ENCODE peak calls at places on chromosomes 12 and 14, in ten cellular contexts. One of them, this sample, is unnamed. For H3K27me3, the result is how much of the 10 kb centered on the place peaks cover.

GRCh38 chr12:126389961-126390360 is 1324.7 kb downstream of the AACS start:
- DNase-seq in sigmoid colon: no peak
- DNase-seq in adrenal gland: no peak
- DNase-seq in lower lobe of right lung: no peak
- DNase-seq in body of pancreas: no peak
- DNase-seq in dorsolateral prefrontal cortex: no peak
- DNase-seq in heart left ventricle: no peak
- DNase-seq in IMR-90: no peak
- DNase-seq in tibial artery: no peak
- DNase-seq in astrocyte: peak
- DNase-seq in this sample: no peak

GRCh38 chr12:41188841-41189394 is 798 bp downstream of the PDZRN4 start:
- DNase-seq in IMR-90: no peak
- DNase-seq in astrocyte: no peak
- DNase-seq in sigmoid colon: no peak
- DNase-seq in body of pancreas: no peak
- DNase-seq in adrenal gland: no peak
- DNase-seq in heart left ventricle: no peak
- DNase-seq in lower lobe of right lung: no peak
- DNase-seq in dorsolateral prefrontal cortex: no peak
- DNase-seq in tibial artery: no peak
- DNase-seq in this sample: no peak

GRCh38 chr14:101585211-101585610 is 23.9 kb downstream of the DIO3 start:
- DNase-seq in IMR-90: no peak
- DNase-seq in heart left ventricle: no peak
- DNase-seq in body of pancreas: no peak
- DNase-seq in tibial artery: no peak
- DNase-seq in dorsolateral prefrontal cortex: no peak
- DNase-seq in lower lobe of right lung: no peak
- DNase-seq in adrenal gland: no peak
- DNase-seq in sigmoid colon: no peak
- DNase-seq in astrocyte: no peak
- DNase-seq in this sample: no peak

GRCh38 chr12:109762071-109762672 is 48.5 kb downstream of the FAM222A start:
- DNase-seq in IMR-90: no peak
- DNase-seq in body of pancreas: peak
- DNase-seq in adrenal gland: peak
- DNase-seq in sigmoid colon: peak
- DNase-seq in lower lobe of right lung: peak
- DNase-seq in astrocyte: no peak
- DNase-seq in dorsolateral prefrontal cortex: no peak
- DNase-seq in heart left ventricle: no peak
- DNase-seq in tibial artery: peak
- DNase-seq in this sample: no peak

GRCh38 chr12:33439587-33440011 is at the start of gene SYT10:
- DNase-seq in tibial artery: no peak
- DNase-seq in adrenal gland: no peak
- DNase-seq in sigmoid colon: no peak
- DNase-seq in dorsolateral prefrontal cortex: no peak
- DNase-seq in IMR-90: no peak
- DNase-seq in astrocyte: peak
- DNase-seq in lower lobe of right lung: no peak
- DNase-seq in body of pancreas: no peak
- DNase-seq in heart left ventricle: no peak
- DNase-seq in this sample: no peak

GRCh38 chr14:44982594-44982993 is 20.6 kb downstream of the TOGARAM1 start:
- DNase-seq in lower lobe of right lung: no peak
- DNase-seq in body of pancreas: no peak
- DNase-seq in dorsolateral prefrontal cortex: no peak
- DNase-seq in adrenal gland: no peak
- DNase-seq in sigmoid colon: no peak
- DNase-seq in heart left ventricle: no peak
- DNase-seq in tibial artery: no peak
- DNase-seq in IMR-90: no peak
- DNase-seq in astrocyte: no peak
- DNase-seq in this sample: no peak

GRCh38 chr12:79266511-79267129 is 402.0 kb downstream of the SYT1 start:
- DNase-seq in adrenal gland: no peak
- DNase-seq in heart left ventricle: no peak
- DNase-seq in lower lobe of right lung: no peak
- DNase-seq in body of pancreas: no peak
- DNase-seq in IMR-90: no peak
- DNase-seq in sigmoid colon: no peak
- DNase-seq in tibial artery: no peak
- DNase-seq in astrocyte: no peak
- DNase-seq in dorsolateral prefrontal cortex: no peak
- DNase-seq in this sample: no peak

GRCh38 chr12:122946690-122947271 is 19.5 kb downstream of the ABCB9 start:
- DNase-seq in IMR-90: peak
- DNase-seq in lower lobe of right lung: peak
- DNase-seq in heart left ventricle: peak
- DNase-seq in astrocyte: peak
- DNase-seq in body of pancreas: peak
- DNase-seq in adrenal gland: peak
- DNase-seq in dorsolateral prefrontal cortex: peak
- DNase-seq in tibial artery: peak
- DNase-seq in sigmoid colon: peak
- DNase-seq in this sample: peak

GRCh38 chr14:73713206-73713803 is 879 bp downstream of the PNMA1 start:
- DNase-seq in tibial artery: no peak
- DNase-seq in adrenal gland: no peak
- DNase-seq in body of pancreas: no peak
- DNase-seq in lower lobe of right lung: no peak
- DNase-seq in sigmoid colon: no peak
- DNase-seq in heart left ventricle: no peak
- DNase-seq in astrocyte: no peak
- DNase-seq in dorsolateral prefrontal cortex: no peak
- DNase-seq in IMR-90: no peak
- DNase-seq in this sample: no peak

GRCh38 chr14:73715707-73716106 is 1.5 kb upstream of the PNMA1 start:
- DNase-seq in astrocyte: no peak
- DNase-seq in heart left ventricle: no peak
- DNase-seq in body of pancreas: no peak
- DNase-seq in tibial artery: no peak
- DNase-seq in dorsolateral prefrontal cortex: no peak
- DNase-seq in adrenal gland: no peak
- DNase-seq in IMR-90: no peak
- DNase-seq in sigmoid colon: no peak
- DNase-seq in lower lobe of right lung: no peak
- DNase-seq in this sample: no peak

GRCh38 chr14:73713804-73714655 is at the start of gene PNMA1:
- DNase-seq in astrocyte: peak
- DNase-seq in tibial artery: peak
- DNase-seq in lower lobe of right lung: peak
- DNase-seq in adrenal gland: peak
- DNase-seq in heart left ventricle: peak
- DNase-seq in dorsolateral prefrontal cortex: peak
- DNase-seq in IMR-90: peak
- DNase-seq in body of pancreas: peak
- DNase-seq in sigmoid colon: peak
- DNase-seq in this sample: peak

GRCh38 chr14:73712540-73713141 is 1.5 kb downstream of the PNMA1 start:
- DNase-seq in lower lobe of right lung: no peak
- DNase-seq in sigmoid colon: no peak
- DNase-seq in astrocyte: no peak
- DNase-seq in dorsolateral prefrontal cortex: no peak
- DNase-seq in IMR-90: peak
- DNase-seq in body of pancreas: no peak
- DNase-seq in heart left ventricle: no peak
- DNase-seq in tibial artery: no peak
- DNase-seq in adrenal gland: no peak
- DNase-seq in this sample: peak

GRCh38 chr14:73714656-73715081 is 485 bp upstream of the PNMA1 start:
- DNase-seq in astrocyte: no peak
- DNase-seq in adrenal gland: no peak
- DNase-seq in sigmoid colon: no peak
- DNase-seq in body of pancreas: no peak
- DNase-seq in dorsolateral prefrontal cortex: no peak
- DNase-seq in lower lobe of right lung: no peak
- DNase-seq in IMR-90: peak
- DNase-seq in heart left ventricle: no peak
- DNase-seq in tibial artery: no peak
- DNase-seq in this sample: no peak
- H3K4me3 ChIP-seq in astrocyte: peak
- H3K4me3 ChIP-seq in adrenal gland: no peak
- H3K4me3 ChIP-seq in sigmoid colon: peak
- H3K4me3 ChIP-seq in body of pancreas: no peak
- H3K4me3 ChIP-seq in dorsolateral prefrontal cortex: peak
- H3K4me3 ChIP-seq in lower lobe of right lung: peak
- H3K4me3 ChIP-seq in IMR-90: peak
- H3K4me3 ChIP-seq in heart left ventricle: peak
- H3K4me3 ChIP-seq in tibial artery: peak
- H3K4me3 ChIP-seq in this sample: peak

GRCh38 chr14:61582815-61583214 is 112.5 kb upstream of the HIF1A start:
- DNase-seq in heart left ventricle: peak
- DNase-seq in astrocyte: no peak
- DNase-seq in lower lobe of right lung: no peak
- DNase-seq in body of pancreas: no peak
- DNase-seq in tibial artery: no peak
- DNase-seq in sigmoid colon: no peak
- DNase-seq in adrenal gland: no peak
- DNase-seq in IMR-90: no peak
- DNase-seq in dorsolateral prefrontal cortex: no peak
- DNase-seq in this sample: no peak

GRCh38 chr14:61578745-61579144 is 116.6 kb upstream of the HIF1A start:
- DNase-seq in sigmoid colon: no peak
- DNase-seq in IMR-90: no peak
- DNase-seq in heart left ventricle: no peak
- DNase-seq in tibial artery: no peak
- DNase-seq in astrocyte: peak
- DNase-seq in dorsolateral prefrontal cortex: no peak
- DNase-seq in adrenal gland: no peak
- DNase-seq in lower lobe of right lung: no peak
- DNase-seq in body of pancreas: no peak
- DNase-seq in this sample: no peak

GRCh38 chr14:61581955-61582615 is 113.2 kb upstream of the HIF1A start:
- DNase-seq in tibial artery: no peak
- DNase-seq in heart left ventricle: peak
- DNase-seq in dorsolateral prefrontal cortex: no peak
- DNase-seq in sigmoid colon: no peak
- DNase-seq in body of pancreas: no peak
- DNase-seq in IMR-90: no peak
- DNase-seq in astrocyte: peak
- DNase-seq in lower lobe of right lung: no peak
- DNase-seq in adrenal gland: no peak
- DNase-seq in this sample: no peak

GRCh38 chr14:61584258-61584657 is 111.1 kb upstream of the HIF1A start:
- DNase-seq in tibial artery: no peak
- DNase-seq in astrocyte: peak
- DNase-seq in body of pancreas: no peak
- DNase-seq in sigmoid colon: no peak
- DNase-seq in lower lobe of right lung: no peak
- DNase-seq in dorsolateral prefrontal cortex: no peak
- DNase-seq in heart left ventricle: no peak
- DNase-seq in IMR-90: peak
- DNase-seq in adrenal gland: no peak
- DNase-seq in this sample: no peak

DNA sequence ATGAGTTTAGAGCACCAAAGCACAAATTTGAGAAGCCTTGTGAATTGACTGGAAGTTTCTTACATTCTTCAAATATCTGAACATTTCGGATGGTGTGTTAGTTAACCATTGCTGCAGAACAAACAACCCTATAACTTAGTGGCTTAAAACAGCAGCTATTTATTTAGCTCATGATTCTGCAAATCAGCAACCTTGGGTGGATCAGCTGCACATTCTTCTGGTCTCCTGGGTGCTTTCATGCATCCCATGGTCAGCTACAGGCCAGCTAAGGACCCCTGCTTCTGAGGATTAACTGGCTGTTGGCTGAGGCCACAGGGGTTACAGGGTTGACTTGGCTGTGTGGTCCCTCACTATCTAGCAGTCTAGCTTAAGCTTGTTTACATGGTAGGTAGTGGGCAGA is 114.0 kb upstream of the HIF1A start:
- DNase-seq in tibial artery: no peak
- DNase-seq in astrocyte: no peak
- DNase-seq in dorsolateral prefrontal cortex: no peak
- DNase-seq in sigmoid colon: no peak
- DNase-seq in IMR-90: no peak
- DNase-seq in heart left ventricle: no peak
- DNase-seq in lower lobe of right lung: no peak
- DNase-seq in adrenal gland: no peak
- DNase-seq in body of pancreas: no peak
- DNase-seq in this sample: no peak
- H3K27ac ChIP-seq in tibial artery: no peak
- H3K27ac ChIP-seq in astrocyte: no peak
- H3K27ac ChIP-seq in dorsolateral prefrontal cortex: no peak
- H3K27ac ChIP-seq in sigmoid colon: no peak
- H3K27ac ChIP-seq in IMR-90: no peak
- H3K27ac ChIP-seq in heart left ventricle: no peak
- H3K27ac ChIP-seq in lower lobe of right lung: no peak
- H3K27ac ChIP-seq in adrenal gland: no peak
- H3K27ac ChIP-seq in body of pancreas: peak
- H3K27ac ChIP-seq in this sample: no peak

DNA sequence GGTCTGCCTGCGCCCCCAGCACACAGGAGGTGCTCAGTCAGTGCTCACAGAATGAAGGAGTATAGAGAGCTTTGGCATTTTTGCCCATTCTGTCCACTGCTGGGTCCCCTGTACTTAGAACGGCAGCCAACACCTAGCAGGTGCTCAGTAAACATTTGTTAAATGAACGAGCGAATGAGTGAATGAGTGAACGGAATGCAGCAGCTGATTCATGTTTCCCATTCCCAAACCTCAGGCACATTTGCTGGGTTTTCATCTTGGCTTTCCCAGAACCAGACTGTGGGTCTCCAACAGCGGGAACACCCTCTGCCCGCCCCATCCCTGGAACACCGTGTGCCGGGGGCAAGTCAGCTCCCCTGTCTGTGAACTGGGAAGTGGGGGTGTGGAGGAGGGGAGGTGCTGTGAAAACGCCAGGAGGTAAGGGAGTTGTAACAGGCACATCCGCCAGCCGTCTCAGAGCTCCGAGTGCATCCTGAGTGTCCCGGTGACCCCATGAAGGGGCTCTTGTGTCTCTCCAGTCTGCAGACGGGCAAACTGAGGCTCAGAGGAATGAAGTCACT is 47.3 kb downstream of the SCARB1 start:
- DNase-seq in tibial artery: no peak
- DNase-seq in astrocyte: no peak
- DNase-seq in IMR-90: no peak
- DNase-seq in body of pancreas: no peak
- DNase-seq in sigmoid colon: no peak
- DNase-seq in adrenal gland: no peak
- DNase-seq in dorsolateral prefrontal cortex: no peak
- DNase-seq in heart left ventricle: no peak
- DNase-seq in lower lobe of right lung: no peak
- DNase-seq in this sample: no peak
- H3K27me3 ChIP-seq in tibial artery: under half
- H3K27me3 ChIP-seq in astrocyte: under half
- H3K27me3 ChIP-seq in IMR-90: under half
- H3K27me3 ChIP-seq in body of pancreas: under half
- H3K27me3 ChIP-seq in sigmoid colon: under half
- H3K27me3 ChIP-seq in adrenal gland: under half
- H3K27me3 ChIP-seq in dorsolateral prefrontal cortex: under half
- H3K27me3 ChIP-seq in heart left ventricle: under half
- H3K27me3 ChIP-seq in lower lobe of right lung: under half
- H3K27me3 ChIP-seq in this sample: under half

GRCh38 chr14:57031474-57031873 is 221.2 kb upstream of the OTX2 start:
- DNase-seq in body of pancreas: no peak
- DNase-seq in tibial artery: no peak
- DNase-seq in heart left ventricle: no peak
- DNase-seq in lower lobe of right lung: no peak
- DNase-seq in astrocyte: no peak
- DNase-seq in IMR-90: no peak
- DNase-seq in sigmoid colon: no peak
- DNase-seq in dorsolateral prefrontal cortex: no peak
- DNase-seq in adrenal gland: no peak
- DNase-seq in this sample: no peak

GRCh38 chr14:57025456-57025855 is 215.2 kb upstream of the OTX2 start:
- DNase-seq in dorsolateral prefrontal cortex: no peak
- DNase-seq in heart left ventricle: no peak
- DNase-seq in adrenal gland: no peak
- DNase-seq in IMR-90: no peak
- DNase-seq in astrocyte: no peak
- DNase-seq in lower lobe of right lung: no peak
- DNase-seq in sigmoid colon: no peak
- DNase-seq in body of pancreas: no peak
- DNase-seq in tibial artery: no peak
- DNase-seq in this sample: no peak

DNA sequence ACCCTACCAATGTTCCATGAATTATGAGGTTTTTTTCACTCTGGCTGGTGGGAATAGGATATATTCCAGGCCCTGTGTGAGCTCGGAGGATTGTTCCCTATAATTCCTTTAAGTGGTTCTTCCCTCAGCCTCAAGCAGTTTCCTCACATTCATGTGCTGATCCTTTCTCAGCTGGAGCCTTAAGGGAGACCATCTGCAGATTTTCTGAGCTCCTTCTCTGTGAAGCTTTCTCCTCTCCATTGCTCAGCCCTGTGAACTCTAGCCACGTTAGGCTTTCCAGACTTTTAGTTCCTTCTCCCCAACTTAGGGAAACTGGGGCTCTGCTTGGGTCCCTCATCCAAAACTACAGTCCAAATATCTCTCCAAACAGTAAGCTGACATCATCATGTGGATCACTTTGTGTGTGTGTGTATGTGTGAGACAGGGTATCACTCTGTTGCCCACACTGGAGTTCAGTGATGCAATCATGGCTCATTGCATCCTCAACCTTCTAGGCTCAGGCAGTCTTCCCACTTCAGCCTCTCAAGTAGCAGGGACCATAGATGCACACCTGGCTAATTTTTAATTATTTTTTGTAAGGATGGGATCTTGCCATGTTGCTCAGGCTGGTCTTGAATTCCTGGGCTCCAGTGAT is 219.5 kb upstream of the OTX2 start:
- DNase-seq in IMR-90: no peak
- DNase-seq in adrenal gland: no peak
- DNase-seq in sigmoid colon: no peak
- DNase-seq in astrocyte: no peak
- DNase-seq in tibial artery: no peak
- DNase-seq in dorsolateral prefrontal cortex: no peak
- DNase-seq in lower lobe of right lung: no peak
- DNase-seq in heart left ventricle: no peak
- DNase-seq in body of pancreas: no peak
- DNase-seq in this sample: no peak
- H3K4me3 ChIP-seq in IMR-90: no peak
- H3K4me3 ChIP-seq in adrenal gland: no peak
- H3K4me3 ChIP-seq in sigmoid colon: no peak
- H3K4me3 ChIP-seq in astrocyte: no peak
- H3K4me3 ChIP-seq in tibial artery: no peak
- H3K4me3 ChIP-seq in dorsolateral prefrontal cortex: no peak
- H3K4me3 ChIP-seq in lower lobe of right lung: no peak
- H3K4me3 ChIP-seq in heart left ventricle: no peak
- H3K4me3 ChIP-seq in body of pancreas: no peak
- H3K4me3 ChIP-seq in this sample: no peak